ENCODE peak calls at places on chromosomes 11 and 22, in ten cellular contexts. V is tibial nerve, J is GM12891, H is ovary, W is spleen, E is Peyer's patch, B is K562, F is sigmoid colon, I is A549, P is upper lobe of left lung. Z is an unnamed sample.

GRCh38 chr11:74847895-74848294 is 99.2 kb downstream of the RNF169 start:
- DNase-seq in V (no peak), J (no peak), H (no peak), W (no peak), E (no peak), B (no peak), F (no peak), I (no peak), P (no peak), Z (no peak)

GRCh38 chr11:63445720-63446119 is 45.2 kb downstream of the PLAAT5 start:
- DNase-seq in V (no peak), J (no peak), H (no peak), W (no peak), E (no peak), B (no peak), F (no peak), I (no peak), P (no peak), Z (no peak)

GRCh38 chr22:46007003-46007847 is 30.3 kb upstream of the WNT7B start:
- DNase-seq in V (no peak), J (no peak), H (peak; percentile 67), W (peak; percentile 89), E (peak; percentile 66), B (no peak), F (peak; percentile 89), I (peak; percentile 66), P (peak; percentile 90), Z (no peak)

GRCh38 chr22:27885977-27886842 is 32.8 kb downstream of the PITPNB start:
- DNase-seq in V (peak; percentile 25), J (no peak), H (no peak), W (no peak), E (no peak), B (peak; percentile 26), F (no peak), I (peak; percentile 10), P (no peak), Z (peak; percentile 23)

GRCh38 chr11:128894685-128895084 is 3.5 kb downstream of the KCNJ5 start:
- DNase-seq in V (no peak), J (no peak), H (peak; percentile 57), W (no peak), E (peak; percentile 61), B (no peak), F (peak; percentile 53), I (no peak), P (no peak), Z (no peak)

GRCh38 chr11:87454246-87454645 is 416.5 kb downstream of the TMEM135 start:
- DNase-seq in V (no peak), J (no peak), H (no peak), W (no peak), E (no peak), B (no peak), F (no peak), I (no peak), P (no peak), Z (no peak)

GRCh38 chr11:77993902-77994301 is 566 bp downstream of the INTS4 start:
- DNase-seq in V (no peak), J (no peak), H (no peak), W (no peak), E (no peak), B (no peak), F (no peak), I (no peak), P (no peak), Z (no peak)

GRCh38 chr11:22466809-22467208 is 128.6 kb downstream of the SLC17A6 start:
- DNase-seq in V (no peak), J (no peak), H (no peak), W (no peak), E (no peak), B (no peak), F (no peak), I (peak; percentile 4), P (no peak), Z (no peak)

GRCh38 chr11:72788250-72788649 is 5.6 kb downstream of the STARD10 start:
- DNase-seq in V (no peak), J (no peak), H (no peak), W (no peak), E (no peak), B (no peak), F (no peak), I (no peak), P (no peak), Z (peak; percentile 20)

GRCh38 chr11:34238533-34238932 is 119.3 kb downstream of the ABTB2 start:
- DNase-seq in V (no peak), J (no peak), H (no peak), W (no peak), E (no peak), B (no peak), F (no peak), I (peak; percentile 52), P (no peak), Z (no peak)

GRCh38 chr11:15258433-15259350 is 144.0 kb downstream of the INSC start:
- DNase-seq in V (no peak), J (no peak), H (no peak), W (no peak), E (no peak), B (no peak), F (no peak), I (peak; percentile 62), P (no peak), Z (no peak)

GRCh38 chr22:19041403-19042074 is 80.7 kb downstream of the DGCR2 start:
- DNase-seq in V (no peak), J (no peak), H (no peak), W (peak; percentile 67), E (peak; percentile 27), B (no peak), F (peak; percentile 57), I (no peak), P (peak; percentile 77), Z (no peak)

DNA sequence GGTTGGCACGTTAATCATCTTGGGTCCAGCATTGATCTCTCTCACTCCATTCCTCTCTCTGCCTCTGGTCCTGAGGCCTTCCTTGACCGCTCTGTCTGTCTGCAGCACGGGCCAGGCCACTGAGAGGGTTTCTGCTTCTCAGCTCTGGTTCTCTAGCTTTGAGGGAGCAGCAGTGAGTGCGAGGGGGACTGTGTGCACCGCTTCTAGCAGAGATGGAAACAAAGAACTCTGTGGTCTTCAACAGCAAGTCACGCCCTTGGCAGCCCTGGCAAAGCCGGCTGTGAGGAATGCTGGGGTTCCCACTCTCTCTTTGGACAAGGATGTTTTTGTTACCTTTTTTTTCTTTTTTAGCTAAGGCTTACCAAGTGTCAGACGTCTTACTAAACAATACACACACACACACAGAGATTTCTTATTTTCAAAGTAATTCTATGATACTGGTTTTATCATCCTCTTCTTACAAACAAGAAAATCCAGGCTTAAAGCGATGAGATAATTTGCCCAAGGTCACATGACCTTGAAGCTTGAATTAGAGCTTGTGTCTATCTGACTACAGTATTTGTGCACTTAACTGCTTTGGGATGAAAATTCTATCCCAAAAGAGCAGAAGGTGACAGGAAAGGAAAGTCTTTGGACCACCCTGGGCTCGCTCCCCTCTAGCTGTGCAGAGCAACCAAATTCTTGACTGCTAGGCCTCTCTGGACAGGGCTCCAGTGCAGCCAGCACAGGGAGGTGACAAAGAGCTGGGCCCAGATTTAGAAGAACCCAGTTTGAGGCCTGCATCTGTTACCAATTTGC is 293.2 kb downstream of the NTM start:
- DNase-seq in V (no peak), J (no peak), H (no peak), W (no peak), E (no peak), B (no peak), F (peak; percentile 54), I (no peak), P (no peak), Z (no peak)
- TF ChIP-seq POLR2A in V (no peak), J (no peak), H (no peak), W (no peak), E (no peak), B (no peak), F (no peak), I (no peak), P (no peak), Z (no peak)

GRCh38 chr22:50218153-50218995 is 17.6 kb downstream of the SELENOO start:
- DNase-seq in V (no peak), J (no peak), H (no peak), W (no peak), E (no peak), B (no peak), F (peak; percentile 66), I (no peak), P (peak; percentile 84), Z (no peak)

GRCh38 chr22:50217543-50218152 is 16.8 kb downstream of the SELENOO start:
- DNase-seq in V (no peak), J (no peak), H (no peak), W (no peak), E (no peak), B (no peak), F (no peak), I (no peak), P (no peak), Z (no peak)

GRCh38 chr22:50215297-50216049 is 14.7 kb downstream of the SELENOO start:
- DNase-seq in V (no peak), J (no peak), H (no peak), W (no peak), E (no peak), B (no peak), F (peak; percentile 57), I (no peak), P (peak; percentile 65), Z (no peak)

GRCh38 chr22:50216161-50216683 is 15.4 kb downstream of the SELENOO start:
- DNase-seq in V (no peak), J (no peak), H (no peak), W (no peak), E (no peak), B (no peak), F (peak; percentile 62), I (no peak), P (no peak), Z (no peak)

GRCh38 chr22:50216684-50217520 is 16.1 kb downstream of the SELENOO start:
- DNase-seq in V (no peak), J (no peak), H (no peak), W (no peak), E (no peak), B (no peak), F (peak; percentile 65), I (no peak), P (peak; percentile 84), Z (no peak)
- TF ChIP-seq POLR2A in V (no peak), J (no peak), H (no peak), W (no peak), E (no peak), B (no peak), F (no peak), I (no peak), P (no peak), Z (no peak)

DNA sequence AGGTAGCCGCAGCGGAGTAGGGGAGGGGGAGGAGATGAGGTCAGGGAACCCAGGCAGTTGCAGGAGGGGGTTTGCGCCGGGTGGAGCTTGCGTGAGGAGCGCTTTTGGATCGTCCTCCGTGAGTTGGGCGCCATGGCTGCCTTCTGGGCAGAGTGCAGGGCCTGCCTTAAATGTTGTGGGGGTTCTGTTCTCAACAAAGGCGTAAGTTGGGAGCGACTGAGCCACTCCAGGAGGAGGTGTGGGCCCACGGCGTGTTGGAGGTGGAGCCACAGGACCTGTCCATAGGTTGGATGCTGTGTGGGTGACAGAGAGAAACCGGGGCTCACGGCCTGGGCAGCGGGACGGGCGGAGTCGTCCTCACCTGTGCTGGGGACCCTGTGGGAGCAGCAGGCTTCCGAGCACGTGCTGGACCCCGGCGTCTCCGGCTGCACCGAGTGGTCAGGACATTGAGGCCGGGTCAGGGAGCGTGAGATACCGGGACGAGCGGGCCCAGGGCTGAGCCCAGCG is 1.1 kb upstream of the PGGHG start:
- DNase-seq in V (no peak), J (peak; percentile 39), H (no peak), W (peak; percentile 89), E (peak; percentile 84), B (peak; percentile 62), F (peak; percentile 64), I (no peak), P (peak; percentile 87), Z (peak; percentile 17)
- TF ChIP-seq POLR2A in V (no peak), J (no peak), H (no peak), W (no peak), E (peak; percentile 72), B (no peak), F (no peak), I (no peak), P (peak; percentile 48), Z (no peak)

GRCh38 chr11:118930152-118930712 is 4.5 kb upstream of the BCL9L start:
- DNase-seq in V (peak; percentile 75), J (peak; percentile 65), H (peak; percentile 80), W (peak; percentile 91), E (peak; percentile 92), B (peak; percentile 86), F (peak; percentile 93), I (peak; percentile 81), P (no peak), Z (peak; percentile 71)
- TF ChIP-seq POLR2A in V (no peak), J (no peak), H (no peak), W (no peak), E (peak; percentile 37), B (peak; percentile 26), F (peak; percentile 8), I (no peak), P (no peak), Z (no peak)

Z was measured in GM12892.